ENCODE peak calls at places on chromosomes 12 and 14, in four cellular contexts. B is tibial artery, D is HFF-Myc, X is neural crest cell. E is an unnamed sample.

GRCh38 chr12:92593734-92594402 is 108.9 kb upstream of the PLEKHG7 start:
- DNase-seq in B (peak; percentile 75), D (peak; percentile 72), X (no peak), E (no peak)

GRCh38 chr12:120687570-120688289 is 781 bp downstream of the MLEC start:
- DNase-seq in B (no peak), D (no peak), X (no peak), E (no peak)

GRCh38 chr14:74840603-74841030 is 35.3 kb downstream of the PROX2 start:
- DNase-seq in B (no peak), D (no peak), X (no peak), E (no peak)

GRCh38 chr14:77457115-77457521 is 283 bp downstream of the VIPAS39 start:
- DNase-seq in B (no peak), D (no peak), X (no peak), E (no peak)

GRCh38 chr14:45434221-45434620 is 181.2 kb upstream of the MIS18BP1 start:
- DNase-seq in B (no peak), D (no peak), X (no peak), E (no peak)

GRCh38 chr14:50763386-50764007 is 67.5 kb downstream of the NIN start:
- DNase-seq in B (no peak), D (peak; percentile 89), X (no peak), E (no peak)

GRCh38 chr14:101705733-101706508 is 55.6 kb upstream of the PPP2R5C start:
- DNase-seq in B (peak; percentile 76), D (no peak), X (no peak), E (no peak)

GRCh38 chr12:91388573-91388972 is 206.0 kb upstream of the DCN start:
- DNase-seq in B (no peak), D (no peak), X (no peak), E (no peak)

GRCh38 chr12:80551897-80552296 is 107.9 kb downstream of the PTPRQ start:
- DNase-seq in B (no peak), D (peak; percentile 99), X (no peak), E (no peak)

GRCh38 chr12:39587247-39587646 is 32.4 kb downstream of the ABCD2 start:
- DNase-seq in B (no peak), D (no peak), X (no peak), E (no peak)

GRCh38 chr14:99148131-99148530 is 123.9 kb downstream of the BCL11B start:
- DNase-seq in B (no peak), D (no peak), X (no peak), E (no peak)

GRCh38 chr12:45775964-45776363 is 46.5 kb downstream of the ARID2 start:
- DNase-seq in B (no peak), D (no peak), X (no peak), E (no peak)

GRCh38 chr12:66241061-66242043 is 52.3 kb downstream of the IRAK3 start:
- DNase-seq in B (no peak), D (peak; percentile 52), X (no peak), E (no peak)

GRCh38 chr14:72515779-72516770 is 377.8 kb downstream of the DPF3 start:
- DNase-seq in B (no peak), D (peak; percentile 16), X (no peak), E (no peak)

GRCh38 chr12:28050606-28051005 is 78.1 kb upstream of the PTHLH start:
- DNase-seq in B (no peak), D (no peak), X (no peak), E (no peak)

GRCh38 chr12:3261782-3262359 is 184.7 kb downstream of the TSPAN9 start:
- DNase-seq in B (peak; percentile 76), D (no peak), X (no peak), E (no peak)

GRCh38 chr12:92539966-92540791 is 162.6 kb upstream of the PLEKHG7 start:
- DNase-seq in B (no peak), D (no peak), X (peak; percentile 12), E (no peak)

GRCh38 chr12:124518051-124518932 is 49.1 kb downstream of the NCOR2 start:
- DNase-seq in B (peak; percentile 99), D (peak; percentile 99), X (peak; percentile 46), E (no peak)

GRCh38 chr12:46773537-46773936 is 52.3 kb downstream of the SLC38A4 start:
- DNase-seq in B (no peak), D (no peak), X (no peak), E (no peak)

GRCh38 chr12:79402626-79403025 is 288.1 kb downstream of the PAWR start:
- DNase-seq in B (no peak), D (no peak), X (no peak), E (no peak)

GRCh38 chr12:122203968-122204828 is 689 bp downstream of the B3GNT4 start:
- DNase-seq in B (peak; percentile 57), D (no peak), X (peak; percentile 32), E (no peak)

DNA sequence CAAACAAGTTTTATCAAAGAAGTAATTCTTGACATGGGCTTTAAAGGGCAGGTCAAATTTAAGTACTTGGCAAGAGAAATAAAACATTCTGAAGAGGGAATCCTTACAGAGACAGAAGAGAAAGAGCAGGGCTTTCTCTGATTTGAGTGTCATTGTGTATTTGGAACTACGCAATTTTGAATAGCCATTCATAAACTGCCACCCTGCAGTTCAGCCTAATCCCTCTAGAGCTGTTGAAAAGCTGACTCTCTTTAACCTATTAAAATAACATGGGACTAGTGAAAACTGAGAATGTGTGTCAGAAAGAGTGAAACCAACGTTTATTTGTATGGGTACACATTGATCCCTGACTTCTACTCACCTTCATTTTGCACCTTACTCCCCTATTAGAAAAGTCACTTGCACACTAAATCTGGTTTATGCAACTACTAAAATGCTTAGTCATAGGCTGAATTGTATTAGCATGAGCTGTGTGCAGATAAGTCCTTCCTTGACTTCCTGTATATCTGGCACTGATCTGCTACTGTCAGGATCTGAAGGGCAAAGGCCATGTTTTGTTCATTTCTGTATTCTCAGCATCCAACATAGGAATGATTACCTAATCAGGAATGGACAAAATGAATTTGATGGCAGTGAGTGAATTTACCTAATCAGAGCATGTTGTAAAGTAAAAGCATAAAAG is 458.9 kb downstream of the NOVA1 start:
- DNase-seq in B (no peak), D (no peak), X (no peak), E (no peak)
- TF ChIP-seq CTCF in B (no peak), D (no peak), X (no peak), E (no peak)

DNA sequence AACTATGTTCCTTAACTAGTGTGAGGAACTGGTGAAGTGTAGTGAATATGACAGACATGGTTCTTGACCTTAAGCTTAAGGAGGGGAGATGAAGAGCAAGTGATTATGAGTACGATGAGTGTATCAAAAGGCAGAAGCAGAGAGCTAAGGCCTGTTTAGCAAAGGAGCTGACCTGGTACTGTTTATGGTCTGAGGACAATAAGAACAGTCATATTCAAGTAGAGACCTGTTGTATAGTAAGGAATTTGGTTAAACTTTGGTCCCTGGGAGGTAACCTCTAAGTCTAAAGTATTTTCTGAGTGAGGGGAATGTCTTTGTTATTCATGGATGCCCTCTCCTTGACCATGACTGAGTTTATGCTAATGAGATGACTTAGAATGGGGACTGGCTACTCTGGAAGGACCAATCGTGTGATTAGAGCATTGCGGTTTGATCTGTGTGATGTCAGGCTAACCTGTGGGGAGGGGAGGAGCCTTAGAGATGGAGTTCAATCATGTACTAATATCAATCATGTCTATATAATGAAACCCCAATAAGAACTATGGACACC is 389.3 kb downstream of the BMP4 start:
- DNase-seq in B (no peak), D (no peak), X (no peak), E (no peak)
- TF ChIP-seq CTCF in B (no peak), D (no peak), X (no peak), E (no peak)

DNA sequence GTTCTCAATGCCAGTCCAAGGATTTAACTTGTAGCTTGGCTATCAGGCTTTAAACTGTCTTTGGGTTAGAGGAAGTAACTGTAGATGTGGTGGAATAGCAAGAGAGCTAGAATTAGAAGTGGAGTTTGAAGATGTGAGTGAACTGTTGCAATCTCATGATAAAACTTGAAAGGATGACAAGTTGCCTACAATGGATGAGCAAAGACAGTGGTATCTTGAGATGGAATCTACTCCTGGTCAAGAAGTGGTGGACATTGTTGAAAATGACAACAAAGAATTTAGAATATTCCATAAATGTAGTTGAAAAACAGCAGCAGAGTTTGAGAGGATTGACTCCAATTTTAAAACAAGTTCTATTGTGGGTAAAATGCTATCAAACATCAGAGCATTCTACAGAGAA is 199.0 kb downstream of the DUSP6 start:
- DNase-seq in B (no peak), D (no peak), X (no peak), E (no peak)
- TF ChIP-seq CTCF in B (no peak), D (no peak), X (no peak), E (no peak)

GRCh38 chr14:64463198-64463597 is 2.1 kb upstream of the AKAP5 start:
- DNase-seq in B (no peak), D (no peak), X (no peak), E (no peak)

GRCh38 chr14:64459737-64460136 is 5.6 kb upstream of the AKAP5 start:
- DNase-seq in B (no peak), D (no peak), X (no peak), E (no peak)

GRCh38 chr14:64463873-64464272 is 1.4 kb upstream of the AKAP5 start:
- DNase-seq in B (no peak), D (no peak), X (no peak), E (no peak)

GRCh38 chr14:64464695-64465094 is 604 bp upstream of the AKAP5 start:
- DNase-seq in B (no peak), D (no peak), X (no peak), E (no peak)

GRCh38 chr14:64461221-64461620 is 4.1 kb upstream of the AKAP5 start:
- DNase-seq in B (no peak), D (no peak), X (no peak), E (no peak)
- TF ChIP-seq CTCF in B (no peak), D (no peak), X (no peak), E (no peak)

GRCh38 chr14:32572867-32573149 is 243.7 kb downstream of the AKAP6 start:
- DNase-seq in B (no peak), D (no peak), X (no peak), E (no peak)
- TF ChIP-seq CTCF in B (no peak), D (no peak), X (no peak), E (no peak)

GRCh38 chr12:26918321-26919215 is 19.2 kb downstream of the INTS13 start:
- DNase-seq in B (no peak), D (no peak), X (peak; percentile 4), E (no peak)
- TF ChIP-seq CTCF in B (peak; percentile 25), D (no peak), X (no peak), E (no peak)